ENCODE peak calls at places on chromosomes 4 and X, in nine cellular contexts. S is HCT116, Q is Karpas-422, K is WERI-Rb-1, U is cardiac muscle cell, P is heart left ventricle, O is BE2C, L is foreskin fibroblast, H is fibroblast of mammary gland. Z is an unnamed sample.

GRCh38 chrX:1292581-1293310 is 24.1 kb downstream of the CSF2RA start:
- DNase-seq in S (no peak), Q (no peak), K (no peak), U (no peak), P (no peak), O (no peak), L (no peak), H (no peak), Z (no peak)

GRCh38 chrX:43552166-43552565 is 103.9 kb upstream of the MAOA start:
- DNase-seq in S (no peak), Q (no peak), K (no peak), U (no peak), P (no peak), O (no peak), L (no peak), H (no peak), Z (no peak)

GRCh38 chrX:14915596-14915995 is 42.4 kb downstream of the MOSPD2 start:
- DNase-seq in S (no peak), Q (no peak), K (no peak), U (no peak), P (no peak), O (no peak), L (no peak), H (no peak), Z (no peak)

GRCh38 chrX:51292421-51292820 is 40.2 kb upstream of the NUDT10 start:
- DNase-seq in S (no peak), Q (no peak), K (no peak), U (no peak), P (no peak), O (no peak), L (no peak), H (no peak), Z (no peak)

GRCh38 chr4:6012200-6012599 is 6.0 kb downstream of the C4orf50 start:
- DNase-seq in S (no peak), Q (no peak), K (no peak), U (no peak), P (no peak), O (no peak), L (no peak), H (no peak), Z (no peak)

GRCh38 chr4:48913346-48913745 is 6.8 kb upstream of the OCIAD2 start:
- DNase-seq in S (no peak), Q (peak), K (no peak), U (peak), P (no peak), O (peak), L (peak), H (peak), Z (peak)

GRCh38 chr4:33996075-33996718 is 2248.1 kb downstream of the ARAP2 start:
- DNase-seq in S (no peak), Q (no peak), K (no peak), U (no peak), P (no peak), O (no peak), L (peak), H (peak), Z (peak)

GRCh38 chr4:124278477-124278876 is 434.1 kb downstream of the ANKRD50 start:
- DNase-seq in S (no peak), Q (no peak), K (no peak), U (peak), P (no peak), O (no peak), L (no peak), H (no peak), Z (peak)

GRCh38 chrX:115690554-115691216 is 129.7 kb downstream of the PLS3 start:
- DNase-seq in S (peak), Q (peak), K (peak), U (peak), P (peak), O (peak), L (peak), H (peak), Z (peak)

GRCh38 chrX:937391-937790 is 275.1 kb downstream of the CRLF2 start:
- DNase-seq in S (no peak), Q (no peak), K (no peak), U (no peak), P (no peak), O (no peak), L (no peak), H (no peak), Z (no peak)

GRCh38 chr4:159432436-159432835 is 329.6 kb downstream of the RAPGEF2 start:
- DNase-seq in S (no peak), Q (no peak), K (no peak), U (no peak), P (no peak), O (no peak), L (no peak), H (no peak), Z (no peak)

GRCh38 chrX:53084863-53085262 is 2.7 kb downstream of the TSPYL2 start:
- DNase-seq in S (no peak), Q (no peak), K (no peak), U (no peak), P (no peak), O (no peak), L (no peak), H (no peak), Z (no peak)

GRCh38 chrX:112147206-112147605 is 64.6 kb upstream of the TRPC5 start:
- DNase-seq in S (no peak), Q (peak), K (peak), U (no peak), P (no peak), O (peak), L (no peak), H (peak), Z (no peak)

GRCh38 chrX:112148397-112148796 is 65.8 kb upstream of the TRPC5 start:
- DNase-seq in S (no peak), Q (no peak), K (no peak), U (no peak), P (no peak), O (no peak), L (no peak), H (no peak), Z (no peak)
- H3K4me3 ChIP-seq in S (no peak), Q (no peak), K (no peak), U (no peak), P (no peak), O (no peak), L (no peak), H (no peak), Z (no peak)

GRCh38 chr4:151302432-151302831 is 23.0 kb downstream of the SH3D19 start:
- DNase-seq in S (no peak), Q (no peak), K (no peak), U (peak), P (no peak), O (no peak), L (no peak), H (peak), Z (no peak)

GRCh38 chr4:151310124-151310728 is 15.2 kb downstream of the SH3D19 start:
- DNase-seq in S (no peak), Q (no peak), K (no peak), U (no peak), P (no peak), O (no peak), L (no peak), H (no peak), Z (no peak)

GRCh38 chr4:151304226-151304625 is 21.2 kb downstream of the SH3D19 start:
- DNase-seq in S (no peak), Q (no peak), K (no peak), U (no peak), P (no peak), O (no peak), L (no peak), H (no peak), Z (no peak)

GRCh38 chr4:151304755-151305154 is 20.6 kb downstream of the SH3D19 start:
- DNase-seq in S (no peak), Q (no peak), K (peak), U (no peak), P (no peak), O (no peak), L (no peak), H (peak), Z (no peak)
- H3K4me3 ChIP-seq in S (no peak), Q (no peak), K (no peak), U (no peak), P (no peak), O (no peak), L (no peak), H (no peak), Z (no peak)

GRCh38 chrX:72371405-72371804 is 65.7 kb upstream of the CITED1 start:
- DNase-seq in S (no peak), Q (no peak), K (no peak), U (no peak), P (no peak), O (no peak), L (no peak), H (no peak), Z (no peak)

GRCh38 chrX:72368796-72369195 is 63.1 kb upstream of the CITED1 start:
- DNase-seq in S (no peak), Q (no peak), K (no peak), U (peak), P (no peak), O (peak), L (no peak), H (no peak), Z (no peak)

GRCh38 chrX:72373136-72373535 is 67.4 kb upstream of the CITED1 start:
- DNase-seq in S (no peak), Q (no peak), K (no peak), U (peak), P (no peak), O (no peak), L (no peak), H (no peak), Z (no peak)

GRCh38 chrX:72376124-72376523 is 70.4 kb upstream of the CITED1 start:
- DNase-seq in S (no peak), Q (no peak), K (no peak), U (no peak), P (no peak), O (no peak), L (no peak), H (no peak), Z (no peak)

GRCh38 chrX:72372735-72373134 is 67.0 kb upstream of the CITED1 start:
- DNase-seq in S (no peak), Q (no peak), K (no peak), U (no peak), P (no peak), O (no peak), L (no peak), H (no peak), Z (no peak)
- H3K4me3 ChIP-seq in S (no peak), Q (no peak), K (no peak), U (no peak), P (no peak), O (no peak), L (no peak), H (no peak), Z (no peak)

GRCh38 chr4:102612195-102612594 is 111.0 kb downstream of the NFKB1 start:
- DNase-seq in S (no peak), Q (no peak), K (no peak), U (no peak), P (no peak), O (no peak), L (no peak), H (no peak), Z (no peak)
- H3K4me3 ChIP-seq in S (no peak), Q (no peak), K (no peak), U (no peak), P (no peak), O (no peak), L (no peak), H (no peak), Z (no peak)

GRCh38 chr4:153758136-153758535 is 1.7 kb downstream of the RNF175 start:
- DNase-seq in S (no peak), Q (no peak), K (no peak), U (no peak), P (no peak), O (no peak), L (no peak), H (no peak), Z (no peak)

GRCh38 chr4:153758688-153759406 is 977 bp downstream of the RNF175 start:
- DNase-seq in S (no peak), Q (no peak), K (no peak), U (no peak), P (no peak), O (no peak), L (no peak), H (no peak), Z (no peak)

GRCh38 chr4:153763404-153763803 is 3.6 kb upstream of the RNF175 start:
- DNase-seq in S (no peak), Q (peak), K (no peak), U (no peak), P (no peak), O (no peak), L (no peak), H (no peak), Z (no peak)

GRCh38 chr4:153757407-153757806 is 2.4 kb downstream of the RNF175 start:
- DNase-seq in S (no peak), Q (no peak), K (no peak), U (no peak), P (no peak), O (no peak), L (no peak), H (no peak), Z (no peak)

DNA sequence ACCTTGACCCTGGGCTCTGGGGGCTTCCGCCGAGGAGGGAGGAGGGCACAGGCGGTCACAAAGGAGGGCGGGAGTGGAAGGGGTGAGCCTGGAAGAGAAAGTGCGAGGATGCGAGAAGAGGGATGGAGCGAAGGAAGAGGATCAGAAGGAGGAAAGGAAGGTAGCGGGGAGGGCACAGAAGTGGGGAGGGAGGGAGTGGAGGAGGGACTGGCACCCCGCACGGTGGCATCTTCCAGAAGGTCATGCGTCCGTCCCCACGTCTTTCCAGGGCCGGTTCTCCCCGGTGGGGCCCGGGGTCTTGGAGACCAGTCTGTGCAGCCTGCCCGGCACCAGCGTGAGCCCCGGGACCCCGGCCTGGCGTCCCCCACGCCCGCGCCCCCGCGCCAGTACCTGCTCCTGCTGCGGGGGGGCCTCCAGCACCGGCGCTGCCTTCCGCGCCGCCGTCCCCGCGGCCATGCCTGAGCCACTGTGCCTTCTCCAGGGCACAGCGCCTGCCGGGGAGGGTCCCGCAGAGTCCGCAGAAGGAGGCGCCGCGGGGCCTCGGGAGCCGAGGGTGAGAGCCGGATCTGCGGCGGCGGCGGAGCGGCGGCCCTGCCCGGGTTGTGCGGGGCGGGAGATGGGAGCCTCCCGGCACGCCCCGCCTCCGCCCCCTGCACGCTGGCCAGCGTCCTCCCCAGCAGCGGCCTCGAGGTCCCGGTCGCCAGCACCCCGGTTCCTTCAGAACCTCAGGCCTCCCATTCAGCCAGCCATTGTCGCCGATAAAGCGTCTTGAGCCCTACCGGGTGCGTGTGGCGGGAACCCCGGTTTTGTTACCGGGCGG is at the start of gene RNF175:
- DNase-seq in S (no peak), Q (no peak), K (peak), U (peak), P (no peak), O (peak), L (no peak), H (no peak), Z (no peak)
- H3K4me3 ChIP-seq in S (no peak), Q (no peak), K (peak), U (peak), P (peak), O (peak), L (peak), H (peak), Z (peak)

GRCh38 chr4:80081566-80081965 is 8.5 kb upstream of the ANTXR2 start:
- DNase-seq in S (no peak), Q (no peak), K (no peak), U (no peak), P (no peak), O (no peak), L (no peak), H (no peak), Z (no peak)

GRCh38 chr4:80077639-80078038 is 4.6 kb upstream of the ANTXR2 start:
- DNase-seq in S (no peak), Q (no peak), K (no peak), U (peak), P (no peak), O (no peak), L (no peak), H (peak), Z (no peak)

GRCh38 chr4:80075995-80076394 is 3.0 kb upstream of the ANTXR2 start:
- DNase-seq in S (no peak), Q (no peak), K (no peak), U (no peak), P (no peak), O (no peak), L (no peak), H (no peak), Z (no peak)

GRCh38 chr4:80079255-80079923 is 6.4 kb upstream of the ANTXR2 start:
- DNase-seq in S (no peak), Q (no peak), K (no peak), U (no peak), P (no peak), O (no peak), L (no peak), H (no peak), Z (no peak)

GRCh38 chr4:80078361-80079092 is 5.5 kb upstream of the ANTXR2 start:
- DNase-seq in S (no peak), Q (no peak), K (no peak), U (no peak), P (no peak), O (no peak), L (no peak), H (no peak), Z (no peak)
- H3K4me3 ChIP-seq in S (no peak), Q (no peak), K (no peak), U (no peak), P (no peak), O (no peak), L (no peak), H (no peak), Z (no peak)

DNA sequence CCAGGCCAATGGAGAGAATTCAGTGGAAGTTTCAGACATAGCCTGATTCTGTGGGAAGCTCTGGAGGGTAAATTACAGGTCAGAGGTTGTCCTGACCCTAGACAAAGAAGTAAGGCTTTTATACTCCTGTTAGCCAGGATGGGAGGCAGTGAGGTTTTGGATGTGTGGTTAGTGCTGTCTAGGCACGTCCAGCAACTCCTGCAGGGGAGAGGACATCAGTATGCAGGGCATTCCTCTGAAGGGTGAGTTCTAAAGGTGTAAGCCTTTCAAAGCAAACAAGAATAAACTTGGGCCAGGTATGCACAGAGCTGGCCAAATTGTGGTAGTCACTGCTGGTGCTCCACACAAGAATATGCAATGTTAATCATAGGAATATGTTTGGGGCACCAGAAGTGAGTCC is 562.5 kb downstream of the CCSER1 start:
- DNase-seq in S (no peak), Q (no peak), K (no peak), U (no peak), P (no peak), O (no peak), L (no peak), H (no peak), Z (no peak)
- H3K4me3 ChIP-seq in S (no peak), Q (no peak), K (no peak), U (no peak), P (no peak), O (no peak), L (no peak), H (no peak), Z (no peak)

DNA sequence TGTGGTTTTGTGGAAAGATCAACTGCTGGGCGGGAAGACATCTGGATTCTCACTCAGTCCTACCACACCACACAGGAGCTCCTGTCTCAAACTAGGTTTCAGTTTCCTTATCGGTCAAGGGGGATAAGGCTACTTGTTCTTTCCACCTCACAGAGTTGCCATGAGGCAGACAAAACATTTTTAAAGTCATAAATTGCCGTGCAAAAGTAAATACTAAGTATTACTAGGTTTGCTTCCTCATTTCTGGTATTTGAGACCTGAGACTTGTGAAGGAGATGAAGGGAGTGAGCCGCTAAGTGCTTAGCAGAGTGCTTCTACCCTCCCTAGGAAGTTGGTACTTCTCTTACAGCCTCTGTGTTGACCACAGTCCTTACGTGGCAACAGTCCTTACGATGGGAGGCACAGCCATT is 1.5 kb downstream of the LAP3 start:
- DNase-seq in S (no peak), Q (peak), K (no peak), U (no peak), P (no peak), O (no peak), L (no peak), H (peak), Z (no peak)
- H3K4me3 ChIP-seq in S (peak), Q (peak), K (no peak), U (no peak), P (peak), O (peak), L (peak), H (peak), Z (peak)